ENCODE peak calls at places on chromosomes 13 and 19, in six cellular contexts. S is trophoblast cell, K is mesenchymal stem cell, U is mesendoderm, Y is H9, W is IMR-90. O is an unnamed sample.

GRCh38 chr13:33487575-33488243 is 202.2 kb upstream of the STARD13 start:
- DNase-seq in K (peak), S (no peak), U (peak), W (peak), Y (peak), O (no peak)

GRCh38 chr19:50558449-50558848 is 9.8 kb downstream of the LRRC4B start:
- DNase-seq in W (no peak), S (no peak), Y (no peak), U (no peak), K (no peak), O (no peak)

GRCh38 chr13:42047561-42048322 is 706 bp upstream of the DGKH start:
- DNase-seq in K (peak), U (peak), W (peak), Y (peak), S (peak), O (peak)

GRCh38 chr13:34064456-34065205 is 246.7 kb downstream of the RFC3 start:
- DNase-seq in U (no peak), K (no peak), S (no peak), Y (no peak), W (no peak), O (no peak)

GRCh38 chr19:34994643-34995471 is 5.3 kb upstream of the GRAMD1A start:
- DNase-seq in Y (no peak), W (no peak), U (no peak), K (no peak), S (no peak), O (no peak)

GRCh38 chr13:27667946-27668345 is 46.3 kb downstream of the POLR1D start:
- DNase-seq in K (peak), U (no peak), Y (no peak), W (no peak), S (no peak), O (no peak)

GRCh38 chr13:50123002-50123401 is 107.8 kb downstream of the KCNRG start:
- DNase-seq in S (no peak), Y (no peak), W (no peak), K (no peak), U (peak), O (no peak)

GRCh38 chr19:15248106-15248505 is 15.9 kb upstream of the EPHX3 start:
- DNase-seq in S (no peak), W (peak), U (no peak), K (no peak), Y (no peak), O (no peak)

GRCh38 chr19:32908641-32909190 is 39.1 kb upstream of the SLC7A9 start:
- DNase-seq in W (no peak), U (peak), K (no peak), S (peak), Y (no peak), O (no peak)

GRCh38 chr19:1512671-1513491 is at the start of gene ADAMTSL5:
- DNase-seq in W (peak), U (peak), S (peak), Y (peak), K (peak), O (no peak)

GRCh38 chr13:62512194-62513141 is 1096.8 kb upstream of the PCDH20 start:
- DNase-seq in K (peak), U (peak), W (peak), Y (peak), S (peak), O (peak)

GRCh38 chr19:12787458-12787857 is 3.8 kb upstream of the JUNB start:
- DNase-seq in Y (no peak), S (no peak), W (no peak), U (no peak), K (no peak), O (no peak)

GRCh38 chr19:15115762-15116615 is 8.8 kb downstream of the SYDE1 start:
- DNase-seq in K (no peak), U (no peak), Y (no peak), W (no peak), S (no peak), O (no peak)

GRCh38 chr19:41545547-41545946 is 30.4 kb upstream of the CEACAM21 start:
- DNase-seq in W (no peak), K (no peak), Y (no peak), U (no peak), S (no peak), O (no peak)

GRCh38 chr19:48481191-48481500 is 12.0 kb downstream of the CYTH2 start:
- DNase-seq in Y (no peak), W (peak), U (no peak), K (no peak), S (no peak), O (no peak)

GRCh38 chr19:47663911-47664771 is 49.1 kb upstream of the EHD2 start:
- DNase-seq in S (peak), W (peak), U (peak), K (peak), Y (no peak), O (no peak)

GRCh38 chr19:8224394-8225145 is 15.4 kb downstream of the CERS4 start:
- DNase-seq in W (no peak), S (no peak), Y (no peak), U (no peak), K (no peak), O (no peak)

GRCh38 chr19:13742756-13743155 is 21.6 kb upstream of the MRI1 start:
- DNase-seq in W (peak), K (no peak), Y (no peak), U (no peak), S (no peak), O (no peak)

GRCh38 chr19:48806518-48806817 is 4.4 kb downstream of the BCAT2 start:
- DNase-seq in K (no peak), U (peak), Y (peak), W (no peak), S (peak), O (no peak)

GRCh38 chr19:19224150-19224851 is 12.5 kb downstream of the NCAN start:
- DNase-seq in Y (no peak), W (no peak), K (no peak), S (no peak), U (no peak), O (no peak)

GRCh38 chr13:51697181-51697580 is 106.8 kb downstream of the DHRS12 start:
- DNase-seq in K (peak), U (no peak), S (no peak), W (peak), Y (no peak), O (no peak)

GRCh38 chr19:40216777-40217026 is 1.5 kb downstream of the TTC9B start:
- DNase-seq in Y (no peak), W (no peak), K (no peak), U (no peak), S (no peak), O (no peak)
- H2BK5ac ChIP-seq in Y (no peak), W (no peak), K (no peak), U (no peak), S (no peak), O (peak)

DNA sequence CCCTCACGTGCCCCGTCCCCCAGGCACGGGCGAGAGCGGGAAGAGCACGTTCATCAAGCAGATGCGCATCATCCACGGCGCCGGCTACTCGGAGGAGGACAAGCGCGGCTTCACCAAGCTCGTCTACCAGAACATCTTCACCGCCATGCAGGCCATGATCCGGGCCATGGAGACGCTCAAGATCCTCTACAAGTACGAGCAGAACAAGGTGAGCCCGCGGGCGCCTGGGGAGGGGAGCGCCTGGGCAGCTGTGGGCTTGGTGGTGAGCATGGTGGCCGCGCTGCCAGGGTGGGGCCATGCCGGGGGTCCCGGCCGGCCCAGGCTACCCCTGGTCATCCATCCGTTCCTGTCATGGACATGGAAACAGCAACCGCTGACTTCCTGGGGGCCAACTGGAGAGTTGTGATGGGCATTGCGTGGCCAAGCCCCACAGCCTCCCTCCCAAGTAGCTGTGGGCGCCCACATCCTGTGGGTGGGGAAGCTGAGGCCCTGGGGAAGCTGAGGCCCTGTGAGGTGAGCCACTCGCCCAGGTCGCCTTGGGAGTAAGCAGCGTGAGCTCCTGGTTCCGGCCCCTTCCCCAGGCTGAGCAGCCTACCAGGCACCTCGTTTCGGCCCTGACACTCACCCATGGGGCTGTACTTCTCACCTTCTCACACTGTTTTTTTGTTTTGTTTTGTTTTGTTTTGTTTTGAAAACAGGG is 16.1 kb downstream of the GNA11 start:
- DNase-seq in K (no peak), S (peak), W (no peak), Y (no peak), U (no peak), O (no peak)
- H2BK5ac ChIP-seq in K (no peak), S (no peak), W (no peak), Y (no peak), U (no peak), O (no peak)

GRCh38 chr13:46495647-46496046 is 57.3 kb upstream of the LRCH1 start:
- DNase-seq in Y (no peak), K (no peak), W (no peak), U (no peak), S (no peak), O (no peak)
- H2BK5ac ChIP-seq in Y (no peak), K (no peak), W (no peak), U (no peak), S (no peak), O (no peak)

DNA sequence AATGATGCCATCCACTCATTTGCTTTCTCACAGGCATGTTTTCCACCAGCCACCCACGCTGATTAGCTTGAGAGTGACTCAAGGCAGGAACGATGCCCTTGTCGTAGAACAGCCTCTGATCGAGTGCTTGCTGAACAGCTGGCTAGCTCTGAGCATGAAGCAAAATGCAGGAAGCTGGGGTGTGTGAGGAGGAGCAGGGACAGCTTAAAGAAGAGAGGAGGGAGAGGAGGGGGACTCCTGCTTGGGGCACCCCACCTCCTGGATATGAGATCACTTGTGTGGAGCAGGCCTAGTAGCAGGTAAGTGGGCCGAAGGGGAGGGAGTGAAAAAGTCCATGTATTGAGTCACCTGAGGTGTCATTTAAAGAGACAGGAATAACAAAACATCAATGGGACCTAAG is 48.8 kb downstream of the IRS2 start:
- DNase-seq in Y (no peak), S (no peak), U (no peak), W (peak), K (no peak), O (no peak)
- H2BK5ac ChIP-seq in Y (no peak), S (no peak), U (no peak), W (no peak), K (no peak), O (no peak)

DNA sequence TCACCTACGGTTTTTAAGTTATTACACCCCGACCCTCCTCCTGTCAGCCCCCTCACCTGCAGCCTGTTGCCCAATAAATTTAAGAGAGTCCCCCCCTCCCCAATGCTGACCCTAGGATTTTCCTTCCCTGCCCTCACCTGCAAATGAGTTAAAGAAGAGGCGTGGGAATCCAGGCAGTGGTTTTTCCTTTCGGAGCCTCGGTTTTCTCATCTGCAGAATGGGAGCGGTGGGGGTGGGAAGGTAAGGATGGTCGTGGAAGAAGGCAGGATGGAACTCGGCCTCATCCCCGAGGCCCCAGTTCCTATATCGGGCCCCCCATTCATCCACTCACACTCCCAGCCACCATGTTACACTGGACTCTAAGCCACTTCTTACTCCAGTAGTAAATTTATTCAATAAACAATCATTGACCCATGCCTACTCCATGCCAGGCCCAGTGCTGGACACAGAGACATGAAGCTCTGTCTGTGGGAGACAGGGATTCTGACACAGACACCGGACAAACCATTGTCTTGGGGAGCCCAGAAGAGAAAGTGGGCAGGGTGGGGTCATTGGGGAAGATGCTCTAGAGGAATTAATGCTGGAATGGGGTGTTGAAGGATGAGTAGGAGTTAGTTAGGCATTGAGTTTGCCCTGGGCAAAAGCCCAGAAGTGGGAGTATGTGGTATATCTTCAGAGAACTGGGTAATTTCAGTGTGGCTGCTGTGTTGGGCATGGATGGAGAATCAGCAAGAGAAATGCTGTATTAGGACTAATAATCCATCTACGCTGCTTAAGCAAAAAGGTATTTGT is 19.2 kb downstream of the CKM start:
- DNase-seq in Y (no peak), K (no peak), W (no peak), S (no peak), U (no peak), O (no peak)
- H2BK5ac ChIP-seq in Y (no peak), K (no peak), W (no peak), S (no peak), U (no peak), O (no peak)

GRCh38 chr19:30358821-30359580 is 13.2 kb upstream of the ZNF536 start:
- DNase-seq in Y (no peak), W (no peak), U (no peak), S (no peak), K (no peak), O (no peak)

GRCh38 chr19:30361721-30362120 is 10.5 kb upstream of the ZNF536 start:
- DNase-seq in W (no peak), K (no peak), S (no peak), U (no peak), Y (no peak), O (no peak)

GRCh38 chr19:30359936-30360335 is 12.2 kb upstream of the ZNF536 start:
- DNase-seq in K (no peak), W (no peak), U (no peak), S (no peak), Y (no peak), O (no peak)

GRCh38 chr19:30361107-30361447 is 11.1 kb upstream of the ZNF536 start:
- DNase-seq in S (no peak), K (no peak), Y (no peak), U (no peak), W (no peak), O (no peak)

GRCh38 chr19:30360378-30361106 is 11.6 kb upstream of the ZNF536 start:
- DNase-seq in Y (no peak), K (no peak), W (no peak), U (peak), S (no peak), O (no peak)
- H2BK5ac ChIP-seq in Y (no peak), K (no peak), W (no peak), U (no peak), S (no peak), O (no peak)

DNA sequence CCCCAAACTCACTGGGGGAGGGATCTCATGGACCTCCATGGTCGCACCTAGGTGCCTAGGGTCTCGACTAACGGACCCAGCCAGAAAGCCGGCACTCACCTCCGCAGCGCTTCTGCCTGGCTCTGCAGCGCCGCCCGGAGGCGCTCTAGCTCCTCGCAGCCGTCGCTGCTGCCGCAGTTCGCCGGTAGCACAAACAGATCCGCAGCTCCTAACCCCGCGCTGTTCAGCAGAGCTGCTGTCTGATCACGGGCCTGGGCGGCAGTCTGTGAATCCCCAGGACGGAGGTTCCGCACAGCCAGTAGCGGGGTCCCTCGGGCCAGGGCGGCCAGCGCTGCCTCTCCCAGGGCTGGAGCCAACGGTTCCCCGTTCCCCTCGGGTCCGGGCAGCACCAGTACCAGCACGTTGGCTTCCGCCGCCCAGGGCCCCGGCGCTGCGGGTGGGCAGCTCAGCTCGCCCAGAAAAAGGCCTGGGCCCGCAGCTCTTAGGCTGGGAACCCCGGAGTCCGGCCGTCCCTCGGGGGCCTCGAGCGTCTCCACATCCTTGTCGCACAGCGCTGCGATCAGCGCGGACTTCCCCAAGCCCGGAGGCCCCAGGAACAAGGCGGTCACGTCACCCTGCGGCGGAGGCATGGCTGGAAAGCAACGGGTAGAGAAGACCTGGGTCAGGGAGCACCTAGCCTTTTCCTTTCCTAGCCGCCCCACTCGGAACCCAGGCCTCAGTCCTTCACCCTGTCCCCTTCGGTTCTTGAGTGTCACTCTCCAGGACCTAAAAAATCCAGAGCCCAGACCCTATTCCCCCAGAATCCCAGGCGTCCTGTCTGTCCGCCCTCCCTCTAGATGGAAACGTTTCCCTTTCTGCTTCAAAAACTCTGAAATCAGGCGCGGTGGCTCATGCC is 977 bp downstream of the IRGQ start:
- DNase-seq in S (peak), K (peak), W (peak), Y (peak), U (peak), O (peak)
- H2BK5ac ChIP-seq in S (peak), K (no peak), W (peak), Y (no peak), U (no peak), O (peak)

GRCh38 chr13:75544681-75545333 is 4.8 kb upstream of the UCHL3 start:
- DNase-seq in U (no peak), K (peak), W (peak), S (peak), Y (no peak), O (no peak)

GRCh38 chr13:75547917-75548316 is 1.7 kb upstream of the UCHL3 start:
- DNase-seq in U (no peak), Y (no peak), S (peak), K (no peak), W (peak), O (no peak)

GRCh38 chr13:75554981-75555380 is 5.4 kb downstream of the UCHL3 start:
- DNase-seq in K (no peak), W (peak), S (no peak), Y (no peak), U (no peak), O (no peak)

GRCh38 chr13:75550159-75550567 is 572 bp downstream of the UCHL3 start:
- DNase-seq in K (peak), S (peak), Y (no peak), W (peak), U (peak), O (no peak)

GRCh38 chr13:75549262-75550158 is at the start of gene UCHL3:
- DNase-seq in Y (peak), K (peak), U (peak), W (peak), S (peak), O (peak)
- H2BK5ac ChIP-seq in Y (no peak), K (peak), U (no peak), W (peak), S (peak), O (peak)

GRCh38 chr13:31043891-31044657 is 111.6 kb downstream of the TEX26 start:
- DNase-seq in S (peak), K (peak), U (peak), W (peak), Y (peak), O (peak)
- H2BK5ac ChIP-seq in S (no peak), K (no peak), U (no peak), W (peak), Y (no peak), O (no peak)

GRCh38 chr19:54489766-54490165 is 12.9 kb upstream of the LAIR2 start:
- DNase-seq in U (no peak), Y (no peak), S (peak), K (no peak), W (no peak), O (no peak)

GRCh38 chr19:54489341-54489740 is 13.3 kb upstream of the LAIR2 start:
- DNase-seq in U (no peak), S (peak), Y (no peak), K (no peak), W (no peak), O (no peak)

GRCh38 chr19:54492568-54492967 is 10.1 kb upstream of the LAIR2 start:
- DNase-seq in Y (no peak), S (no peak), U (no peak), W (no peak), K (no peak), O (no peak)

DNA sequence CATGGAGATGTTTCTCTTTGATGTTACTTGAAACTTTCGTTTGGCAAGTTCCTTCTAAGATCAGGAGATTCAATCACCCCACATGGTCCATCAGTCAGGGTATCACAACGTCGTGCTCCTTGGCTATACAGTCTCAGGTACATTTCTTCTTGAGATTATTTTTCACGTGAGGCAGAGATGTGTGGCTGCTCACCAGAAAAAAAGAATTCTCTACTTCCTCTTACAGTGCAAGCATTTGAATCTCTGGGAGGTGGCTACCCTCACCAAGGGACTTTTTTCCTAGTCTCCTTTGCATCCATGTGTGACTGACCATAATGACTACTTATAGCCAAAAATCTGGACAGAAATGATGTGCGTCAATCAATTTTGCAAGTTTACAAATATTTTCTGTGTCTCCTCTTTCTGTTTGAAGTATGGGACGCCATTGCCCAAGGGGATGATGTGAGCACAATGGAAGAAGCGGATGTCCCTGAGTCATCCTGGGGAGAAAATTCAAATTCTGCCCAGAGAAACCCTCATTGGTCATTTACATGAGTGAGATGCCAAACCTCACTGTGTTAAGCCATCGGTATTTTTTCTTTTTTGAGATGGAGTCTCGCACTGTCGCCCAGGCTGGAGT is 8.6 kb upstream of the LAIR2 start:
- DNase-seq in W (no peak), U (no peak), S (peak), K (no peak), Y (no peak), O (no peak)
- H2BK5ac ChIP-seq in W (no peak), U (no peak), S (no peak), K (no peak), Y (no peak), O (no peak)

O was measured in neuronal stem cell.